ENCODE peak calls at places on chromosomes 12 and 14, in eight cellular contexts. O is fibroblast of lung; F is fibroblast of the conjunctiva; H is stimulated activated CD4-positive, alpha-beta T cell treated with anti-CD3 and anti-CD28 coated beads, Interleukin-1b, Interleukin-23, amount 100 ng/mL, for 4 hours; T is NCI-H510A treated with DMSO at 0.1 percent for 48 hours; A is T-cell; U is pancreas; D is iris pigment epithelial cell. Z is an unnamed sample.

GRCh38 chr12:50103767-50104321 is at the start of gene GPD1:
- DNase-seq in U (peak), A (no peak), D (peak), F (no peak), O (peak), T (peak), H (no peak), Z (no peak)

GRCh38 chr14:52992236-52992635 is 41.4 kb upstream of the FERMT2 start:
- DNase-seq in T (no peak), U (no peak), O (no peak), D (peak), A (no peak), H (no peak), F (no peak), Z (no peak)

GRCh38 chr12:63940295-63940997 is 95.9 kb downstream of the SRGAP1 start:
- DNase-seq in T (no peak), D (no peak), A (no peak), O (no peak), H (no peak), F (no peak), U (no peak), Z (no peak)

GRCh38 chr12:806116-806805 is 53.9 kb downstream of the WNK1 start:
- DNase-seq in T (no peak), A (no peak), O (peak), H (no peak), U (no peak), D (no peak), F (no peak), Z (no peak)

GRCh38 chr14:36773558-36773957 is 111.9 kb downstream of the PAX9 start:
- DNase-seq in T (no peak), F (no peak), A (no peak), O (no peak), H (no peak), D (peak), U (no peak), Z (no peak)

GRCh38 chr12:93622485-93622884 is 50.0 kb downstream of the SOCS2 start:
- DNase-seq in A (no peak), U (no peak), O (peak), D (peak), F (peak), H (no peak), T (no peak), Z (no peak)

GRCh38 chr12:127193341-127193740 is 1073.6 kb upstream of the TMEM132C start:
- DNase-seq in O (no peak), U (no peak), T (no peak), D (no peak), H (no peak), F (no peak), A (no peak), Z (no peak)

GRCh38 chr12:27505124-27505523 is 18.9 kb upstream of the PPFIBP1 start:
- DNase-seq in F (no peak), T (no peak), A (no peak), U (no peak), O (peak), H (no peak), D (peak), Z (no peak)

GRCh38 chr14:23481362-23481970 is 12.0 kb downstream of the NGDN start:
- DNase-seq in O (peak), U (no peak), D (peak), H (no peak), T (no peak), F (no peak), A (no peak), Z (no peak)

GRCh38 chr12:19431407-19432308 is 7.6 kb upstream of the AEBP2 start:
- DNase-seq in U (no peak), O (peak), A (no peak), T (peak), D (peak), F (peak), H (no peak), Z (peak)

GRCh38 chr12:116492703-116493324 is 66.4 kb upstream of the MAP1LC3B2 start:
- DNase-seq in U (peak), D (peak), H (no peak), O (peak), T (peak), F (peak), A (no peak), Z (no peak)